ENCODE peak calls at places on chromosome 10, in seven cellular contexts. K, B, L, Z, D, S and X are unnamed samples.

GRCh38 chr10:64209574-64209973 is 688.4 kb downstream of the REEP3 start:
- DNase-seq in D (no peak), L (peak; percentile 54), Z (peak; percentile 28), K (no peak), S (no peak), B (no peak), X (no peak)

GRCh38 chr10:12777840-12778585 is 223.5 kb downstream of the CCDC3 start:
- DNase-seq in Z (no peak), L (no peak), B (no peak), S (no peak), K (no peak), D (no peak), X (no peak)

GRCh38 chr10:43046288-43046991 is 30.4 kb upstream of the RET start:
- DNase-seq in D (no peak), B (no peak), K (no peak), Z (no peak), S (no peak), L (no peak), X (no peak)

GRCh38 chr10:90451283-90451682 is 406.6 kb downstream of the HTR7 start:
- DNase-seq in Z (peak; percentile 35), S (no peak), D (no peak), L (peak; percentile 45), K (peak; percentile 65), B (no peak), X (no peak)

GRCh38 chr10:86658261-86658741 is 4.0 kb downstream of the OPN4 start:
- DNase-seq in K (no peak), L (no peak), Z (no peak), D (peak; percentile 2), S (no peak), B (no peak), X (no peak)

GRCh38 chr10:90125966-90126600 is 424.7 kb downstream of the KIF20B start:
- DNase-seq in B (no peak), L (no peak), D (no peak), K (peak; percentile 77), Z (peak; percentile 78), S (no peak), X (no peak)

GRCh38 chr10:110502851-110503301 is 5.2 kb downstream of the DUSP5 start:
- DNase-seq in K (peak; percentile 55), Z (peak; percentile 91), L (peak; percentile 63), S (no peak), D (no peak), B (no peak), X (peak; percentile 90)

GRCh38 chr10:15262036-15262713 is 93.7 kb upstream of the NMT2 start:
- DNase-seq in D (peak; percentile 43), B (peak; percentile 24), L (peak; percentile 7), S (no peak), Z (peak; percentile 52), K (no peak), X (peak; percentile 43)

GRCh38 chr10:78320416-78320815 is 286.8 kb downstream of the RPS24 start:
- DNase-seq in L (no peak), B (no peak), S (no peak), K (no peak), D (no peak), Z (no peak), X (no peak)

GRCh38 chr10:77946084-77946483 is 19.5 kb upstream of the DLG5 start:
- DNase-seq in K (no peak), L (peak; percentile 51), D (no peak), B (no peak), Z (peak; percentile 32), S (no peak), X (no peak)

GRCh38 chr10:77531441-77532001 is 106.1 kb downstream of the KCNMA1 start:
- DNase-seq in Z (peak; percentile 86), L (peak; percentile 99), K (peak; percentile 82), S (no peak), B (peak; percentile 90), D (no peak), X (peak; percentile 96)

GRCh38 chr10:91799580-91799975 is 1.4 kb downstream of the TNKS2 start:
- DNase-seq in L (peak; percentile 61), K (peak; percentile 66), D (no peak), Z (peak; percentile 14), B (peak; percentile 21), S (no peak), X (peak; percentile 80)

GRCh38 chr10:114042895-114043531 is 653 bp upstream of the ADRB1 start:
- DNase-seq in L (no peak), S (peak; percentile 54), D (peak; percentile 47), Z (peak; percentile 46), K (peak; percentile 37), B (peak; percentile 70), X (peak; percentile 37)

GRCh38 chr10:12333382-12334185 is 15.8 kb upstream of the CAMK1D start:
- DNase-seq in S (peak; percentile 64), L (peak; percentile 86), D (peak; percentile 77), K (peak; percentile 98), B (peak; percentile 98), Z (peak; percentile 92), X (peak; percentile 98)

GRCh38 chr10:60444494-60445064 is 54.9 kb upstream of the ANK3 start:
- DNase-seq in Z (peak; percentile 73), B (no peak), S (no peak), K (no peak), D (no peak), L (peak; percentile 90), X (peak; percentile 52)

GRCh38 chr10:13276749-13277394 is 23.0 kb downstream of the PHYH start:
- DNase-seq in L (peak; percentile 2), K (no peak), Z (peak; percentile 63), D (peak; percentile 52), B (no peak), S (no peak), X (peak; percentile 36)

GRCh38 chr10:129385600-129385999 is 81.4 kb upstream of the MGMT start:
- DNase-seq in K (no peak), Z (no peak), D (no peak), B (no peak), S (peak; percentile 46), L (no peak), X (no peak)

GRCh38 chr10:13302821-13303555 is 3.1 kb upstream of the PHYH start:
- DNase-seq in L (no peak), B (no peak), D (no peak), S (no peak), Z (no peak), K (no peak), X (no peak)

GRCh38 chr10:76255241-76255640 is 823.8 kb downstream of the LRMDA start:
- DNase-seq in Z (no peak), S (no peak), B (no peak), D (no peak), L (no peak), K (no peak), X (peak; percentile 4)

GRCh38 chr10:88347597-88348304 is 235.4 kb downstream of the RNLS start:
- DNase-seq in L (no peak), S (peak; percentile 53), K (no peak), B (no peak), Z (no peak), D (no peak), X (no peak)

GRCh38 chr10:110861930-110862677 is 9.6 kb upstream of the PDCD4 start:
- DNase-seq in L (no peak), D (no peak), Z (no peak), K (peak; percentile 100), S (no peak), B (no peak), X (peak; percentile 32)

DNA sequence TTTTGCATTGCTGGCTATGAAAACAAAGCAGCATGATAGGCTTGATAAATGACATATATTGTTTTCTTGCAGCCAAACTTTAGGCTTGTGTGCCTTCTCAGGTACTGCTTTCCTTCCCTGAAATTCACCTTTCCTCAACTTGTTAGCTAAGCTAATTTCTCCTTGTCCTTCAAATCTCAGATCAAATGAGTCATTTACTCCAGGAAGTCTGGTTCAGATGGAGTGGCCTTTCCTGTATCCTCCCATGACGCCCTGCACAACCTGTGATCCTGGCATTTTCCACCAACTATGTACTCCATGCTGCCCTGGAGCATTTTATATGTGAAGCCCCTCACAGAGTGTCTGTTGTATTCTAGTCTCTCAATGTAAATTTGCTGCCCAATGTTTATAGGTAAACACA is 27.7 kb upstream of the ZNF438 start:
- DNase-seq in K (no peak), D (no peak), L (peak; percentile 18), Z (no peak), S (no peak), B (no peak), X (peak; percentile 21)
- H3K4me2 ChIP-seq in K (no peak overlapping the region), D (no peak overlapping the region), L (no peak overlapping the region), Z (no peak overlapping the region), S (no peak overlapping the region), B (no peak overlapping the region), X (no peak overlapping the region)

DNA sequence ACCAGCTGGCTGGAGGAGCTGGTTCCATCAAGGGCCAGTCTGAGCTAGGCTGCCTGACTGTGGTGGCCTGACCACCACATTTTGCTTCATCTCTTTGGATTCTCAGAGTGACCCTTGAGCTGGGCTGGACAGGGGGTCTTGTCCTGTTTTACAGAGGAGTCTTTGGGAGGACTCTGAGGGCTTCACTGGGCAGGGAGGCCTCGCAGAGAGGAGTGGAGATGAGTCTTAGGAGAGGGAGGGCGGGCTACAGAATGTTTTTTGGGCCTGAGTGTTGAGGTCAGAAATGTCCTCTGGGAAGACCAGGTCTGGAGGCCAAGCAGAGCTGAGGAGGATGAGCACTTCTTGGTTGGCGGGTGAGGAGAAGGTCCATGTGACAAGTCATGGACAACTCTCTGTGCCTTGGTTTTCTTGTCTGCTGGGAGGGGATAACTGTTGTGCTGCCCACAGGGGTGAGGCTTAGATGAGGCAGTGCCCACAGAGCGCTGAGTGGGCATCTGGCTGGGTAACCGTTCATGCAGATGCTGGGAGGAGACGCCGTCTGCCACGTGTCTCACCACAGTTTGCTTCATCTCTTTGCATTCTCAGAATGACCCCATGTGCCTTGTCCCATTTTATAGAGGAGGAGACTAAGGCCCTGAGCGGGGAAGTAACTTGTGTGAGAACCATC is 9.4 kb downstream of the TSPAN15 start:
- DNase-seq in B (no peak), K (no peak), L (no peak), D (no peak), S (no peak), Z (no peak), X (no peak)
- H3K4me2 ChIP-seq in B (no peak overlapping the region), K (no peak overlapping the region), L (no peak overlapping the region), D (no peak overlapping the region), S (no peak overlapping the region), Z (no peak overlapping the region), X (no peak overlapping the region)

GRCh38 chr10:48803831-48804584 is 119.3 kb downstream of the WDFY4 start:
- DNase-seq in Z (no peak), D (no peak), L (no peak), K (no peak), S (peak; percentile 58), B (no peak), X (no peak)
- H3K4me2 ChIP-seq in Z (no peak overlapping the region), D (no peak overlapping the region), L (no peak overlapping the region), K (no peak overlapping the region), S (no peak overlapping the region), B (no peak overlapping the region), X (no peak overlapping the region)

GRCh38 chr10:29374162-29374561 is 85.3 kb downstream of the LYZL1 start:
- DNase-seq in S (no peak), K (no peak), Z (no peak), B (no peak), L (no peak), D (no peak), X (no peak)

GRCh38 chr10:29375888-29376287 is 87.0 kb downstream of the LYZL1 start:
- DNase-seq in B (no peak), Z (no peak), L (no peak), S (no peak), D (no peak), K (no peak), X (no peak)

GRCh38 chr10:29370612-29371092 is 81.8 kb downstream of the LYZL1 start:
- DNase-seq in L (peak; percentile 36), Z (no peak), D (peak; percentile 73), B (no peak), S (peak; percentile 13), K (peak; percentile 8), X (peak; percentile 12)

GRCh38 chr10:29372920-29373319 is 84.0 kb downstream of the LYZL1 start:
- DNase-seq in K (no peak), B (no peak), Z (no peak), L (no peak), S (peak; percentile 87), D (no peak), X (no peak)

GRCh38 chr10:29370092-29370611 is 81.3 kb downstream of the LYZL1 start:
- DNase-seq in Z (no peak), K (no peak), S (no peak), B (no peak), D (no peak), L (no peak), X (peak; percentile 15)
- H3K4me2 ChIP-seq in Z (no peak overlapping the region), K (peak overlapping the region; percentile 59), S (no peak overlapping the region), B (peak overlapping the region; percentile 11), D (no peak overlapping the region), L (peak overlapping the region; percentile 58), X (no peak overlapping the region)